ENCODE peak calls at places on chromosomes 11 and 22, in five cellular contexts. B is kidney tubule cell; X is activated CD4-positive, alpha-beta T cell treated with anti-CD3 and anti-CD28 coated beads, Interleukin-2, amount 10 ng/mL, durations not matched to agents 7 days and 5 days; G is T-helper 9 cell; W is AG08396. L is an unnamed sample.
A peak's percentile ranks its signal among the peaks of the same experiment; 100 is the strongest.

GRCh38 chr11:77468527-77468926 is 5.4 kb downstream of the PAK1 start:
- DNase-seq in B (no peak), X (no peak), G (no peak), W (no peak), L (no peak)

GRCh38 chr11:86152006-86152862 is 83.3 kb upstream of the PICALM start:
- DNase-seq in B (peak; percentile 93), X (no peak), G (no peak), W (no peak), L (no peak)

GRCh38 chr22:39148727-39149535 is 3.5 kb downstream of the CBX7 start:
- DNase-seq in B (peak; percentile 23), X (peak; percentile 36), G (peak; percentile 65), W (no peak), L (peak; percentile 73)

GRCh38 chr11:78812513-78813293 is 238.0 kb upstream of the NARS2 start:
- DNase-seq in B (no peak), X (no peak), G (no peak), W (no peak), L (no peak)

GRCh38 chr11:57638005-57638760 is 11.5 kb downstream of the YPEL4 start:
- DNase-seq in B (peak; percentile 86), X (peak; percentile 24), G (no peak), W (peak; percentile 97), L (no peak)

GRCh38 chr11:38839076-38839475 is 2241.0 kb upstream of the RAG2 start:
- DNase-seq in B (no peak), X (no peak), G (no peak), W (no peak), L (no peak)

GRCh38 chr11:117319214-117319840 is 3.3 kb upstream of the BACE1 start:
- DNase-seq in B (no peak), X (no peak), G (no peak), W (peak; percentile 27), L (no peak)

GRCh38 chr22:25023879-25024278 is 71.4 kb downstream of the KIAA1671 start:
- DNase-seq in B (no peak), X (no peak), G (no peak), W (no peak), L (no peak)

GRCh38 chr22:48680601-48681000 is 1147.1 kb downstream of the BRD1 start:
- DNase-seq in B (no peak), X (no peak), G (no peak), W (no peak), L (no peak)

GRCh38 chr11:35013514-35014191 is 97.2 kb downstream of the PDHX start:
- DNase-seq in B (no peak), X (peak; percentile 38), G (peak; percentile 12), W (no peak), L (no peak)

GRCh38 chr11:110184974-110185597 is 91.9 kb downstream of the ZC3H12C start:
- DNase-seq in B (peak; percentile 39), X (no peak), G (no peak), W (no peak), L (no peak)

GRCh38 chr22:42997577-42997976 is 17.4 kb downstream of the PACSIN2 start:
- DNase-seq in B (no peak), X (no peak), G (no peak), W (no peak), L (no peak)

GRCh38 chr22:24189249-24190158 is 8.2 kb downstream of the SUSD2 start:
- DNase-seq in B (peak; percentile 78), X (peak; percentile 61), G (no peak), W (peak; percentile 93), L (peak; percentile 67)

GRCh38 chr11:131495417-131495816 is 125.0 kb downstream of the NTM start:
- DNase-seq in B (no peak), X (no peak), G (no peak), W (no peak), L (no peak)

GRCh38 chr11:2673871-2674471 is 25.8 kb downstream of the KCNQ1OT1 start:
- DNase-seq in B (peak; percentile 6), X (no peak), G (no peak), W (no peak), L (no peak)

GRCh38 chr22:29842740-29843139 is 4.7 kb upstream of the ASCC2 start:
- DNase-seq in B (peak; percentile 91), X (no peak), G (no peak), W (peak; percentile 75), L (no peak)

GRCh38 chr11:75703709-75704237 is 13.9 kb upstream of the MOGAT2 start:
- DNase-seq in B (no peak), X (no peak), G (no peak), W (no peak), L (no peak)

GRCh38 chr11:36974771-36975170 is 376.7 kb upstream of the RAG2 start:
- DNase-seq in B (no peak), X (no peak), G (no peak), W (no peak), L (no peak)

GRCh38 chr11:86719781-86720463 is 47.5 kb upstream of the ME3 start:
- DNase-seq in B (peak; percentile 97), X (no peak), G (no peak), W (peak; percentile 61), L (no peak)

GRCh38 chr11:129999407-129999806 is 3.2 kb downstream of the PRDM10 start:
- DNase-seq in B (no peak), X (no peak), G (no peak), W (no peak), L (no peak)

GRCh38 chr22:36541831-36542391 is 12.9 kb upstream of the EIF3D start:
- DNase-seq in B (peak; percentile 99), X (peak; percentile 18), G (no peak), W (peak; percentile 63), L (no peak)

GRCh38 chr11:65262381-65262680 is 569 bp downstream of the POLA2 start:
- DNase-seq in B (no peak), X (peak; percentile 62), G (no peak), W (no peak), L (no peak)

GRCh38 chr11:130477646-130478203 is 29.3 kb downstream of the ADAMTS15 start:
- DNase-seq in B (peak; percentile 54), X (no peak), G (no peak), W (peak; percentile 29), L (no peak)

GRCh38 chr11:112564228-112564955 is 303.7 kb upstream of the PLET1 start:
- DNase-seq in B (peak; percentile 34), X (no peak), G (no peak), W (peak; percentile 71), L (no peak)

GRCh38 chr22:40484906-40485660 is 114.7 kb downstream of the SGSM3 start:
- DNase-seq in B (peak; percentile 23), X (no peak), G (no peak), W (peak; percentile 21), L (no peak)

GRCh38 chr11:60912851-60913550 is 957 bp upstream of the TMEM109 start:
- DNase-seq in B (no peak), X (no peak), G (no peak), W (no peak), L (no peak)

GRCh38 chr22:43206515-43207161 is 19.7 kb upstream of the TTLL12 start:
- DNase-seq in B (no peak), X (no peak), G (no peak), W (no peak), L (no peak)

GRCh38 chr11:85551881-85552280 is 75.3 kb downstream of the DLG2 start:
- DNase-seq in B (no peak), X (no peak), G (no peak), W (no peak), L (no peak)

GRCh38 chr11:128862913-128863660 is 4.0 kb downstream of the KCNJ1 start:
- DNase-seq in B (peak; percentile 66), X (no peak), G (no peak), W (peak; percentile 39), L (no peak)

GRCh38 chr11:62143727-62144126 is 19.9 kb downstream of the INCENP start:
- DNase-seq in B (no peak), X (no peak), G (no peak), W (no peak), L (no peak)

GRCh38 chr11:721913-722811 is 16.1 kb downstream of the EPS8L2 start:
- DNase-seq in B (no peak), X (peak; percentile 63), G (peak; percentile 49), W (no peak), L (peak; percentile 87)